ENCODE peak calls at places on chromosomes 11 and 22, in nine cellular contexts. One of them, this sample, is unnamed.

GRCh38 chr11:32081901-32082300 is 9.0 kb upstream of the RCN1 start:
- DNase-seq in stimulated activated CD8-positive, alpha-beta memory T cell treated with anti-CD3 and anti-CD28 coated beads, Interleukin-15, amount 100 ng/mL, for 1 hour: no peak
- DNase-seq in stimulated activated CD4-positive, alpha-beta T cell treated with anti-CD3 and anti-CD28 coated beads, Interleukin-1b, Interleukin-23, amount 100 ng/mL, for 48 hours: no peak
- DNase-seq in EL: no peak
- DNase-seq in activated CD4-positive, alpha-beta T cell treated with anti-CD3 and anti-CD28 coated beads, Interleukin-2, amount 10 ng/mL, durations not matched to agents 7 days and 5 days: no peak
- DNase-seq in endodermal cell: no peak
- DNase-seq in HTR-8/SVneo: no peak
- DNase-seq in left cardiac atrium: no peak
- DNase-seq in PC-3: no peak
- DNase-seq in this sample: no peak

GRCh38 chr11:62427630-62428233 is 8.9 kb downstream of the SCGB1A1 start:
- DNase-seq in stimulated activated CD8-positive, alpha-beta memory T cell treated with anti-CD3 and anti-CD28 coated beads, Interleukin-15, amount 100 ng/mL, for 1 hour: no peak
- DNase-seq in stimulated activated CD4-positive, alpha-beta T cell treated with anti-CD3 and anti-CD28 coated beads, Interleukin-1b, Interleukin-23, amount 100 ng/mL, for 48 hours: peak; percentile 9
- DNase-seq in EL: peak; percentile 63
- DNase-seq in activated CD4-positive, alpha-beta T cell treated with anti-CD3 and anti-CD28 coated beads, Interleukin-2, amount 10 ng/mL, durations not matched to agents 7 days and 5 days: peak; percentile 24
- DNase-seq in endodermal cell: peak; percentile 42
- DNase-seq in HTR-8/SVneo: no peak
- DNase-seq in left cardiac atrium: no peak
- DNase-seq in PC-3: peak; percentile 35
- DNase-seq in this sample: no peak

GRCh38 chr22:28025866-28026575 is 107.0 kb upstream of the PITPNB start:
- DNase-seq in stimulated activated CD8-positive, alpha-beta memory T cell treated with anti-CD3 and anti-CD28 coated beads, Interleukin-15, amount 100 ng/mL, for 1 hour: no peak
- DNase-seq in stimulated activated CD4-positive, alpha-beta T cell treated with anti-CD3 and anti-CD28 coated beads, Interleukin-1b, Interleukin-23, amount 100 ng/mL, for 48 hours: no peak
- DNase-seq in EL: no peak
- DNase-seq in activated CD4-positive, alpha-beta T cell treated with anti-CD3 and anti-CD28 coated beads, Interleukin-2, amount 10 ng/mL, durations not matched to agents 7 days and 5 days: no peak
- DNase-seq in endodermal cell: no peak
- DNase-seq in HTR-8/SVneo: no peak
- DNase-seq in left cardiac atrium: no peak
- DNase-seq in PC-3: no peak
- DNase-seq in this sample: no peak

GRCh38 chr11:46461461-46461927 is 69.9 kb upstream of the CHRM4 start:
- DNase-seq in stimulated activated CD8-positive, alpha-beta memory T cell treated with anti-CD3 and anti-CD28 coated beads, Interleukin-15, amount 100 ng/mL, for 1 hour: no peak
- DNase-seq in stimulated activated CD4-positive, alpha-beta T cell treated with anti-CD3 and anti-CD28 coated beads, Interleukin-1b, Interleukin-23, amount 100 ng/mL, for 48 hours: no peak
- DNase-seq in EL: peak; percentile 5
- DNase-seq in activated CD4-positive, alpha-beta T cell treated with anti-CD3 and anti-CD28 coated beads, Interleukin-2, amount 10 ng/mL, durations not matched to agents 7 days and 5 days: no peak
- DNase-seq in endodermal cell: no peak
- DNase-seq in HTR-8/SVneo: no peak
- DNase-seq in left cardiac atrium: no peak
- DNase-seq in PC-3: no peak
- DNase-seq in this sample: no peak

GRCh38 chr11:62242021-62242420 is at the start of gene SCGB1D2:
- DNase-seq in stimulated activated CD8-positive, alpha-beta memory T cell treated with anti-CD3 and anti-CD28 coated beads, Interleukin-15, amount 100 ng/mL, for 1 hour: no peak
- DNase-seq in stimulated activated CD4-positive, alpha-beta T cell treated with anti-CD3 and anti-CD28 coated beads, Interleukin-1b, Interleukin-23, amount 100 ng/mL, for 48 hours: no peak
- DNase-seq in EL: no peak
- DNase-seq in activated CD4-positive, alpha-beta T cell treated with anti-CD3 and anti-CD28 coated beads, Interleukin-2, amount 10 ng/mL, durations not matched to agents 7 days and 5 days: no peak
- DNase-seq in endodermal cell: peak; percentile 79
- DNase-seq in HTR-8/SVneo: no peak
- DNase-seq in left cardiac atrium: peak; percentile 33
- DNase-seq in PC-3: peak; percentile 94
- DNase-seq in this sample: peak; percentile 74

GRCh38 chr11:1077033-1077416 is 2.4 kb downstream of the MUC2 start:
- DNase-seq in stimulated activated CD8-positive, alpha-beta memory T cell treated with anti-CD3 and anti-CD28 coated beads, Interleukin-15, amount 100 ng/mL, for 1 hour: no peak
- DNase-seq in stimulated activated CD4-positive, alpha-beta T cell treated with anti-CD3 and anti-CD28 coated beads, Interleukin-1b, Interleukin-23, amount 100 ng/mL, for 48 hours: no peak
- DNase-seq in EL: no peak
- DNase-seq in activated CD4-positive, alpha-beta T cell treated with anti-CD3 and anti-CD28 coated beads, Interleukin-2, amount 10 ng/mL, durations not matched to agents 7 days and 5 days: no peak
- DNase-seq in endodermal cell: no peak
- DNase-seq in HTR-8/SVneo: no peak
- DNase-seq in left cardiac atrium: peak; percentile 14
- DNase-seq in PC-3: no peak
- DNase-seq in this sample: no peak

GRCh38 chr11:5846689-5847088 is 5.0 kb upstream of the OR52E6 start:
- DNase-seq in stimulated activated CD8-positive, alpha-beta memory T cell treated with anti-CD3 and anti-CD28 coated beads, Interleukin-15, amount 100 ng/mL, for 1 hour: no peak
- DNase-seq in stimulated activated CD4-positive, alpha-beta T cell treated with anti-CD3 and anti-CD28 coated beads, Interleukin-1b, Interleukin-23, amount 100 ng/mL, for 48 hours: no peak
- DNase-seq in EL: no peak
- DNase-seq in activated CD4-positive, alpha-beta T cell treated with anti-CD3 and anti-CD28 coated beads, Interleukin-2, amount 10 ng/mL, durations not matched to agents 7 days and 5 days: no peak
- DNase-seq in endodermal cell: no peak
- DNase-seq in HTR-8/SVneo: no peak
- DNase-seq in left cardiac atrium: no peak
- DNase-seq in PC-3: no peak
- DNase-seq in this sample: no peak

GRCh38 chr11:10450451-10451398 is 4.3 kb upstream of the AMPD3 start:
- DNase-seq in stimulated activated CD8-positive, alpha-beta memory T cell treated with anti-CD3 and anti-CD28 coated beads, Interleukin-15, amount 100 ng/mL, for 1 hour: no peak
- DNase-seq in stimulated activated CD4-positive, alpha-beta T cell treated with anti-CD3 and anti-CD28 coated beads, Interleukin-1b, Interleukin-23, amount 100 ng/mL, for 48 hours: peak; percentile 57
- DNase-seq in EL: peak; percentile 23
- DNase-seq in activated CD4-positive, alpha-beta T cell treated with anti-CD3 and anti-CD28 coated beads, Interleukin-2, amount 10 ng/mL, durations not matched to agents 7 days and 5 days: peak; percentile 46
- DNase-seq in endodermal cell: peak; percentile 95
- DNase-seq in HTR-8/SVneo: no peak
- DNase-seq in left cardiac atrium: no peak
- DNase-seq in PC-3: peak; percentile 79
- DNase-seq in this sample: no peak

GRCh38 chr11:117670924-117671323 is 126.1 kb downstream of the DSCAML1 start:
- DNase-seq in stimulated activated CD8-positive, alpha-beta memory T cell treated with anti-CD3 and anti-CD28 coated beads, Interleukin-15, amount 100 ng/mL, for 1 hour: no peak
- DNase-seq in stimulated activated CD4-positive, alpha-beta T cell treated with anti-CD3 and anti-CD28 coated beads, Interleukin-1b, Interleukin-23, amount 100 ng/mL, for 48 hours: no peak
- DNase-seq in EL: no peak
- DNase-seq in activated CD4-positive, alpha-beta T cell treated with anti-CD3 and anti-CD28 coated beads, Interleukin-2, amount 10 ng/mL, durations not matched to agents 7 days and 5 days: no peak
- DNase-seq in endodermal cell: peak; percentile 72
- DNase-seq in HTR-8/SVneo: no peak
- DNase-seq in left cardiac atrium: no peak
- DNase-seq in PC-3: no peak
- DNase-seq in this sample: no peak

GRCh38 chr11:79366218-79366617 is 74.6 kb downstream of the TENM4 start:
- DNase-seq in stimulated activated CD8-positive, alpha-beta memory T cell treated with anti-CD3 and anti-CD28 coated beads, Interleukin-15, amount 100 ng/mL, for 1 hour: no peak
- DNase-seq in stimulated activated CD4-positive, alpha-beta T cell treated with anti-CD3 and anti-CD28 coated beads, Interleukin-1b, Interleukin-23, amount 100 ng/mL, for 48 hours: no peak
- DNase-seq in EL: no peak
- DNase-seq in activated CD4-positive, alpha-beta T cell treated with anti-CD3 and anti-CD28 coated beads, Interleukin-2, amount 10 ng/mL, durations not matched to agents 7 days and 5 days: no peak
- DNase-seq in endodermal cell: peak; percentile 69
- DNase-seq in HTR-8/SVneo: no peak
- DNase-seq in left cardiac atrium: no peak
- DNase-seq in PC-3: no peak
- DNase-seq in this sample: no peak

GRCh38 chr11:117823941-117824420 is 563 bp downstream of the FXYD2 start:
- DNase-seq in stimulated activated CD8-positive, alpha-beta memory T cell treated with anti-CD3 and anti-CD28 coated beads, Interleukin-15, amount 100 ng/mL, for 1 hour: no peak
- DNase-seq in stimulated activated CD4-positive, alpha-beta T cell treated with anti-CD3 and anti-CD28 coated beads, Interleukin-1b, Interleukin-23, amount 100 ng/mL, for 48 hours: no peak
- DNase-seq in EL: no peak
- DNase-seq in activated CD4-positive, alpha-beta T cell treated with anti-CD3 and anti-CD28 coated beads, Interleukin-2, amount 10 ng/mL, durations not matched to agents 7 days and 5 days: no peak
- DNase-seq in endodermal cell: peak; percentile 69
- DNase-seq in HTR-8/SVneo: no peak
- DNase-seq in left cardiac atrium: peak; percentile 85
- DNase-seq in PC-3: no peak
- DNase-seq in this sample: no peak

GRCh38 chr11:35272391-35272821 is 133.4 kb downstream of the CD44 start:
- DNase-seq in stimulated activated CD8-positive, alpha-beta memory T cell treated with anti-CD3 and anti-CD28 coated beads, Interleukin-15, amount 100 ng/mL, for 1 hour: no peak
- DNase-seq in stimulated activated CD4-positive, alpha-beta T cell treated with anti-CD3 and anti-CD28 coated beads, Interleukin-1b, Interleukin-23, amount 100 ng/mL, for 48 hours: peak; percentile 62
- DNase-seq in EL: no peak
- DNase-seq in activated CD4-positive, alpha-beta T cell treated with anti-CD3 and anti-CD28 coated beads, Interleukin-2, amount 10 ng/mL, durations not matched to agents 7 days and 5 days: peak; percentile 53
- DNase-seq in endodermal cell: no peak
- DNase-seq in HTR-8/SVneo: no peak
- DNase-seq in left cardiac atrium: no peak
- DNase-seq in PC-3: no peak
- DNase-seq in this sample: no peak

GRCh38 chr11:129455756-129456436 is 80.2 kb downstream of the BARX2 start:
- DNase-seq in stimulated activated CD8-positive, alpha-beta memory T cell treated with anti-CD3 and anti-CD28 coated beads, Interleukin-15, amount 100 ng/mL, for 1 hour: no peak
- DNase-seq in stimulated activated CD4-positive, alpha-beta T cell treated with anti-CD3 and anti-CD28 coated beads, Interleukin-1b, Interleukin-23, amount 100 ng/mL, for 48 hours: no peak
- DNase-seq in EL: no peak
- DNase-seq in activated CD4-positive, alpha-beta T cell treated with anti-CD3 and anti-CD28 coated beads, Interleukin-2, amount 10 ng/mL, durations not matched to agents 7 days and 5 days: no peak
- DNase-seq in endodermal cell: no peak
- DNase-seq in HTR-8/SVneo: no peak
- DNase-seq in left cardiac atrium: no peak
- DNase-seq in PC-3: no peak
- DNase-seq in this sample: no peak

GRCh38 chr11:119611027-119611426 is 118.0 kb downstream of the NECTIN1 start:
- DNase-seq in stimulated activated CD8-positive, alpha-beta memory T cell treated with anti-CD3 and anti-CD28 coated beads, Interleukin-15, amount 100 ng/mL, for 1 hour: no peak
- DNase-seq in stimulated activated CD4-positive, alpha-beta T cell treated with anti-CD3 and anti-CD28 coated beads, Interleukin-1b, Interleukin-23, amount 100 ng/mL, for 48 hours: no peak
- DNase-seq in EL: no peak
- DNase-seq in activated CD4-positive, alpha-beta T cell treated with anti-CD3 and anti-CD28 coated beads, Interleukin-2, amount 10 ng/mL, durations not matched to agents 7 days and 5 days: no peak
- DNase-seq in endodermal cell: no peak
- DNase-seq in HTR-8/SVneo: no peak
- DNase-seq in left cardiac atrium: no peak
- DNase-seq in PC-3: no peak
- DNase-seq in this sample: no peak

GRCh38 chr11:70364745-70365535 is 33.4 kb upstream of the CTTN start:
- DNase-seq in stimulated activated CD8-positive, alpha-beta memory T cell treated with anti-CD3 and anti-CD28 coated beads, Interleukin-15, amount 100 ng/mL, for 1 hour: peak; percentile 34
- DNase-seq in stimulated activated CD4-positive, alpha-beta T cell treated with anti-CD3 and anti-CD28 coated beads, Interleukin-1b, Interleukin-23, amount 100 ng/mL, for 48 hours: peak; percentile 81
- DNase-seq in EL: no peak
- DNase-seq in activated CD4-positive, alpha-beta T cell treated with anti-CD3 and anti-CD28 coated beads, Interleukin-2, amount 10 ng/mL, durations not matched to agents 7 days and 5 days: peak; percentile 65
- DNase-seq in endodermal cell: no peak
- DNase-seq in HTR-8/SVneo: no peak
- DNase-seq in left cardiac atrium: no peak
- DNase-seq in PC-3: no peak
- DNase-seq in this sample: no peak

GRCh38 chr11:69398529-69399492 is 82.7 kb upstream of the LINC01488 start:
- DNase-seq in stimulated activated CD8-positive, alpha-beta memory T cell treated with anti-CD3 and anti-CD28 coated beads, Interleukin-15, amount 100 ng/mL, for 1 hour: no peak
- DNase-seq in stimulated activated CD4-positive, alpha-beta T cell treated with anti-CD3 and anti-CD28 coated beads, Interleukin-1b, Interleukin-23, amount 100 ng/mL, for 48 hours: no peak
- DNase-seq in EL: no peak
- DNase-seq in activated CD4-positive, alpha-beta T cell treated with anti-CD3 and anti-CD28 coated beads, Interleukin-2, amount 10 ng/mL, durations not matched to agents 7 days and 5 days: no peak
- DNase-seq in endodermal cell: no peak
- DNase-seq in HTR-8/SVneo: no peak
- DNase-seq in left cardiac atrium: no peak
- DNase-seq in PC-3: no peak
- DNase-seq in this sample: no peak

GRCh38 chr11:11348303-11348702 is 4.7 kb downstream of the CSNK2A3 start:
- DNase-seq in stimulated activated CD8-positive, alpha-beta memory T cell treated with anti-CD3 and anti-CD28 coated beads, Interleukin-15, amount 100 ng/mL, for 1 hour: no peak
- DNase-seq in stimulated activated CD4-positive, alpha-beta T cell treated with anti-CD3 and anti-CD28 coated beads, Interleukin-1b, Interleukin-23, amount 100 ng/mL, for 48 hours: no peak
- DNase-seq in EL: no peak
- DNase-seq in activated CD4-positive, alpha-beta T cell treated with anti-CD3 and anti-CD28 coated beads, Interleukin-2, amount 10 ng/mL, durations not matched to agents 7 days and 5 days: no peak
- DNase-seq in endodermal cell: no peak
- DNase-seq in HTR-8/SVneo: no peak
- DNase-seq in left cardiac atrium: no peak
- DNase-seq in PC-3: no peak
- DNase-seq in this sample: no peak

GRCh38 chr22:45207533-45207932 is 33.2 kb downstream of the KIAA0930 start:
- DNase-seq in stimulated activated CD8-positive, alpha-beta memory T cell treated with anti-CD3 and anti-CD28 coated beads, Interleukin-15, amount 100 ng/mL, for 1 hour: no peak
- DNase-seq in stimulated activated CD4-positive, alpha-beta T cell treated with anti-CD3 and anti-CD28 coated beads, Interleukin-1b, Interleukin-23, amount 100 ng/mL, for 48 hours: no peak
- DNase-seq in EL: no peak
- DNase-seq in activated CD4-positive, alpha-beta T cell treated with anti-CD3 and anti-CD28 coated beads, Interleukin-2, amount 10 ng/mL, durations not matched to agents 7 days and 5 days: no peak
- DNase-seq in endodermal cell: no peak
- DNase-seq in HTR-8/SVneo: no peak
- DNase-seq in left cardiac atrium: no peak
- DNase-seq in PC-3: no peak
- DNase-seq in this sample: no peak

GRCh38 chr11:11440149-11440548 is 87.1 kb upstream of the CSNK2A3 start:
- DNase-seq in stimulated activated CD8-positive, alpha-beta memory T cell treated with anti-CD3 and anti-CD28 coated beads, Interleukin-15, amount 100 ng/mL, for 1 hour: no peak
- DNase-seq in stimulated activated CD4-positive, alpha-beta T cell treated with anti-CD3 and anti-CD28 coated beads, Interleukin-1b, Interleukin-23, amount 100 ng/mL, for 48 hours: no peak
- DNase-seq in EL: no peak
- DNase-seq in activated CD4-positive, alpha-beta T cell treated with anti-CD3 and anti-CD28 coated beads, Interleukin-2, amount 10 ng/mL, durations not matched to agents 7 days and 5 days: no peak
- DNase-seq in endodermal cell: peak; percentile 63
- DNase-seq in HTR-8/SVneo: no peak
- DNase-seq in left cardiac atrium: no peak
- DNase-seq in PC-3: no peak
- DNase-seq in this sample: no peak

GRCh38 chr11:117610045-117610444 is 187.0 kb downstream of the DSCAML1 start:
- DNase-seq in stimulated activated CD8-positive, alpha-beta memory T cell treated with anti-CD3 and anti-CD28 coated beads, Interleukin-15, amount 100 ng/mL, for 1 hour: no peak
- DNase-seq in stimulated activated CD4-positive, alpha-beta T cell treated with anti-CD3 and anti-CD28 coated beads, Interleukin-1b, Interleukin-23, amount 100 ng/mL, for 48 hours: peak; percentile 4
- DNase-seq in EL: peak; percentile 59
- DNase-seq in activated CD4-positive, alpha-beta T cell treated with anti-CD3 and anti-CD28 coated beads, Interleukin-2, amount 10 ng/mL, durations not matched to agents 7 days and 5 days: no peak
- DNase-seq in endodermal cell: no peak
- DNase-seq in HTR-8/SVneo: no peak
- DNase-seq in left cardiac atrium: no peak
- DNase-seq in PC-3: peak; percentile 13
- DNase-seq in this sample: no peak

GRCh38 chr11:116544721-116545120 is 228.1 kb downstream of the BUD13 start:
- DNase-seq in stimulated activated CD8-positive, alpha-beta memory T cell treated with anti-CD3 and anti-CD28 coated beads, Interleukin-15, amount 100 ng/mL, for 1 hour: no peak
- DNase-seq in stimulated activated CD4-positive, alpha-beta T cell treated with anti-CD3 and anti-CD28 coated beads, Interleukin-1b, Interleukin-23, amount 100 ng/mL, for 48 hours: no peak
- DNase-seq in EL: no peak
- DNase-seq in activated CD4-positive, alpha-beta T cell treated with anti-CD3 and anti-CD28 coated beads, Interleukin-2, amount 10 ng/mL, durations not matched to agents 7 days and 5 days: no peak
- DNase-seq in endodermal cell: peak; percentile 10
- DNase-seq in HTR-8/SVneo: no peak
- DNase-seq in left cardiac atrium: no peak
- DNase-seq in PC-3: no peak
- DNase-seq in this sample: no peak

GRCh38 chr22:42273855-42274451 is 3.5 kb upstream of the TCF20 start:
- DNase-seq in stimulated activated CD8-positive, alpha-beta memory T cell treated with anti-CD3 and anti-CD28 coated beads, Interleukin-15, amount 100 ng/mL, for 1 hour: no peak
- DNase-seq in stimulated activated CD4-positive, alpha-beta T cell treated with anti-CD3 and anti-CD28 coated beads, Interleukin-1b, Interleukin-23, amount 100 ng/mL, for 48 hours: no peak
- DNase-seq in EL: no peak
- DNase-seq in activated CD4-positive, alpha-beta T cell treated with anti-CD3 and anti-CD28 coated beads, Interleukin-2, amount 10 ng/mL, durations not matched to agents 7 days and 5 days: no peak
- DNase-seq in endodermal cell: peak; percentile 83
- DNase-seq in HTR-8/SVneo: no peak
- DNase-seq in left cardiac atrium: no peak
- DNase-seq in PC-3: no peak
- DNase-seq in this sample: no peak

GRCh38 chr11:102253018-102253775 is 64.1 kb upstream of the BIRC3 start:
- DNase-seq in stimulated activated CD8-positive, alpha-beta memory T cell treated with anti-CD3 and anti-CD28 coated beads, Interleukin-15, amount 100 ng/mL, for 1 hour: no peak
- DNase-seq in stimulated activated CD4-positive, alpha-beta T cell treated with anti-CD3 and anti-CD28 coated beads, Interleukin-1b, Interleukin-23, amount 100 ng/mL, for 48 hours: no peak
- DNase-seq in EL: no peak
- DNase-seq in activated CD4-positive, alpha-beta T cell treated with anti-CD3 and anti-CD28 coated beads, Interleukin-2, amount 10 ng/mL, durations not matched to agents 7 days and 5 days: no peak
- DNase-seq in endodermal cell: peak; percentile 71
- DNase-seq in HTR-8/SVneo: no peak
- DNase-seq in left cardiac atrium: no peak
- DNase-seq in PC-3: no peak
- DNase-seq in this sample: no peak

GRCh38 chr11:124961972-124962609 is 8.1 kb downstream of the CCDC15 start:
- DNase-seq in stimulated activated CD8-positive, alpha-beta memory T cell treated with anti-CD3 and anti-CD28 coated beads, Interleukin-15, amount 100 ng/mL, for 1 hour: no peak
- DNase-seq in stimulated activated CD4-positive, alpha-beta T cell treated with anti-CD3 and anti-CD28 coated beads, Interleukin-1b, Interleukin-23, amount 100 ng/mL, for 48 hours: no peak
- DNase-seq in EL: peak; percentile 73
- DNase-seq in activated CD4-positive, alpha-beta T cell treated with anti-CD3 and anti-CD28 coated beads, Interleukin-2, amount 10 ng/mL, durations not matched to agents 7 days and 5 days: peak; percentile 60
- DNase-seq in endodermal cell: no peak
- DNase-seq in HTR-8/SVneo: peak; percentile 56
- DNase-seq in left cardiac atrium: no peak
- DNase-seq in PC-3: peak; percentile 91
- DNase-seq in this sample: peak; percentile 78

This sample was measured in Panc1.